ENCODE peak calls at places on chromosomes 4 and X, in eight cellular contexts. D, F, R, J, K, T, U and W are unnamed samples. For H3K27me3, the result is how much of the 10 kb centered on the place peaks cover.

GRCh38 chrX:23228454-23228853 is 106.2 kb upstream of the PTCHD1 start:
- DNase-seq in R (no peak), K (no peak), U (no peak), J (no peak), T (no peak), F (no peak), D (no peak), W (no peak)

GRCh38 chrX:103398321-103398937 is 22.1 kb downstream of the BEX3 start:
- DNase-seq in T (no peak), K (peak), R (no peak), D (no peak), J (peak), F (no peak), U (no peak), W (no peak)

GRCh38 chr4:3436048-3436797 is 5.5 kb upstream of the HGFAC start:
- DNase-seq in F (no peak), U (no peak), J (peak), R (no peak), D (no peak), T (no peak), K (no peak), W (no peak)

GRCh38 chr4:111204807-111205206 is 581.9 kb upstream of the PITX2 start:
- DNase-seq in F (no peak), J (no peak), D (no peak), U (no peak), K (no peak), T (no peak), R (no peak), W (no peak)

GRCh38 chrX:2652106-2652505 is 39.0 kb upstream of the CD99 start:
- DNase-seq in T (no peak), J (no peak), U (no peak), R (no peak), K (no peak), F (peak), D (no peak), W (no peak)

GRCh38 chr4:48212165-48212564 is 57.5 kb downstream of the TEC start:
- DNase-seq in U (no peak), J (no peak), T (peak), R (no peak), D (no peak), K (no peak), F (no peak), W (no peak)

GRCh38 chr4:10504510-10504909 is 47.3 kb upstream of the ZNF518B start:
- DNase-seq in F (no peak), D (no peak), T (no peak), K (no peak), J (no peak), U (no peak), R (no peak), W (no peak)

GRCh38 chr4:88148560-88148959 is 9.9 kb downstream of the ABCG2 start:
- DNase-seq in R (no peak), D (no peak), T (no peak), F (no peak), U (no peak), J (no peak), K (no peak), W (no peak)

GRCh38 chr4:142595222-142595871 is 250.8 kb downstream of the INPP4B start:
- DNase-seq in J (no peak), T (no peak), D (no peak), K (no peak), U (no peak), F (no peak), R (no peak), W (no peak)

GRCh38 chrX:85815203-85815751 is 232.1 kb downstream of the CHM start:
- DNase-seq in U (no peak), K (no peak), D (no peak), R (no peak), J (no peak), F (no peak), T (no peak), W (no peak)

GRCh38 chr4:54230479-54231418 is 1.7 kb downstream of the PDGFRA start:
- DNase-seq in K (peak), F (peak), T (peak), J (no peak), D (peak), U (peak), R (peak), W (peak)

GRCh38 chr4:54228064-54228527 is 997 bp upstream of the PDGFRA start:
- DNase-seq in D (peak), F (peak), J (peak), U (peak), R (peak), K (peak), T (no peak), W (peak)

GRCh38 chr4:54229631-54230478 is 762 bp downstream of the PDGFRA start:
- DNase-seq in K (peak), D (peak), R (no peak), F (peak), T (no peak), U (no peak), J (no peak), W (no peak)

GRCh38 chr4:54227261-54228063 is 1.6 kb upstream of the PDGFRA start:
- DNase-seq in J (peak), U (no peak), R (no peak), K (peak), T (peak), D (peak), F (peak), W (no peak)

GRCh38 chr4:54228563-54229501 is at the start of gene PDGFRA:
- DNase-seq in T (no peak), K (peak), R (peak), D (peak), J (no peak), F (peak), U (peak), W (peak)
- H3K27me3 ChIP-seq in T (under half), K (under half), R (half or more), D (under half), J (under half), F (half or more), U (half or more), W (half or more)

GRCh38 chr4:104907074-104907649 is 239.5 kb upstream of the TET2 start:
- DNase-seq in K (no peak), T (no peak), R (no peak), J (no peak), F (no peak), U (no peak), D (no peak), W (no peak)
- H3K27me3 ChIP-seq in K (under half), T (under half), R (under half), J (under half), F (half or more), U (under half), D (under half), W (under half)

GRCh38 chrX:124475358-124475757 is 129.0 kb downstream of the SH2D1A start:
- DNase-seq in K (no peak), F (no peak), R (no peak), D (no peak), U (no peak), T (no peak), J (no peak), W (no peak)
- H3K27me3 ChIP-seq in K (under half), F (under half), R (under half), D (under half), U (under half), T (under half), J (under half), W (under half)

DNA sequence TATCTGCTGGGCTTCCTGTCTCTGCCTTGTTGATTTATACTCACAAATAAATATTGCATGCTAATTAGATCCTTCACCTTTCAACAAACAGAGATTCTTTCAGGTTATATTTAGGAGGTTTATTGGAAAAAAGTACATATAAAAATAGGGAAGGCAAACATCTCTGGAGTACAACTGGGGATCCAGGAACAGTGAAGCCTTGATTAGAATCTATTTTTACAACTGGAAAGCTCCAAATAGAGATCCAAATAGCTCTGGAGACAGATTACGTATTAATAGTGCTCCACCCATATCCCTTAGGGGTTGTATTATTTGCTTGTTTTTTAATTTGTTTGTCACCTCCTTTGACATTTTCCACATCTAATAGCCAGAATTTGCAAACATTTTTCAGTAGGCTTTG is 46.9 kb upstream of the MAP9 start:
- DNase-seq in J (no peak), T (no peak), U (no peak), R (no peak), K (no peak), F (no peak), D (no peak), W (no peak)
- H3K27me3 ChIP-seq in J (under half), T (under half), U (under half), R (under half), K (under half), F (half or more), D (under half), W (under half)

DNA sequence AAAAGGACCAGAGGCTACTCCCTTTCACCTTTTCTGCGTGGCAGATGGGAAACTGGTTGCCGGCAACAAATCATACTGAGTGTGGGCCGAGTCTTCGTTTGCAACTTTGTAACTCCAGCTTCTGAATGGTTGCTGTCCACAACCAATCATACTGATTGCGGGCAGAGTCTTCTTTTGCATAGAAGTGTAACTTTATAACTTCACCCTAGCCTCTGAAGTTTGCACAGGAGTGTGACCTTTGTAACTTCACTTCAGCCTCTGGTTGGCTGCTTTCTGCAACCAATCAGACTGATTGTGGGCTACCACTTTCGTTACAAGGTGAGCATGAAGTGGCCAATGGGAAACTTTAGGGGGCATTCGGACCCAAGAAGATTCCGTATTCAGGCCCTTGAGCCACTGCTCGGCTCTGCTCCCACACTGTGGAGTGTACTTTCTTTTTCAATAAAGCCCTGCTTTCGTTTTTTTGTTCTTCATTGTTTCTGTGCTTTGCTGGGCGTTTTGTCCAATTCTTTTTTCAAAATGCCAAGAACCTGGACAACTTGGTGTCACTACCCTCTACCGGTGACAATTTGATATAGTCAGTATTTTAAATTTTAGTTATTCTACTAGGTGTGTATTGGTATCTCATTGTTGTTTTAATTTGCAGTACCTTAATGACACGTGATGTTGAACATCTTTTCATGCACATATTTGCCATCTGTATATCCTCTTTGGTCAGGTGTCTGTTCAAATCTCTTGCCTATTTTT is 9.0 kb upstream of the PAGE5 start:
- DNase-seq in R (no peak), F (no peak), J (no peak), D (no peak), U (no peak), T (no peak), K (no peak), W (no peak)
- H3K27me3 ChIP-seq in R (under half), F (under half), J (under half), D (under half), U (under half), T (under half), K (under half), W (under half)

GRCh38 chr4:183111452-183111885 is 12.4 kb downstream of the WWC2 start:
- DNase-seq in K (no peak), U (no peak), F (no peak), D (no peak), T (no peak), J (no peak), R (no peak), W (no peak)
- H3K27me3 ChIP-seq in K (under half), U (under half), F (under half), D (under half), T (under half), J (under half), R (under half), W (under half)

DNA sequence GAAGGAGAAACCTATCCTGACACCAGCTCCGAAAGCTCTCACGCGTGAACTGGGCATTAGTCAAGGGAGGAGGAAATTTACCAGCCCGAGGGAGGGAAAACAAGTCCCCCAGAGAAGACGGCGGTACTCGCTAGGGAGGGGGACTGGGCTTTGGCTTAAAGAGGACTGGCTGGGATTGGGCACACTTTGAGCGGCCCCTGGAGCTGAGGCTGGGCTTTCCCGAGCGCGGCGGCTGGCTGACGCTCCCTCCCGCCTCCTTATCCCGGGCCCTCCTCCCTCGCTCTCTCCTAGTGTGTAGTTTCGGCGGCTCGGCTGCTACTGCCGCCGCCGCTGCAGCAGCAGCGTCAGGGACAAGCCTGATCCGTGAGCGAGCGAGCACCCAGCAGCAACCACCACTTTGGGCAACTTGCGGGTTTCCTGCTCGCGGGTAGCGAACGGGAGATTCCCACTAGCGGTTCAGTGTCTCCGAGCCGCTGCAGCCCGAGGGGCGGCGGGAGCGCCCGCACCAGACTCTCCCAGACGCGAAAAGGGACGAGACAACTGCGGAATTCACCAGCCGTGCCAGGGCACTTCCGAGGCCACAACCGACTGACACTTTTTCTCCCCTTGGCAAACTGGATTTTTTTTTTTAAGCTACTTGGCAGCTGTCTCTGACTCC is 677 bp upstream of the PCDH7 start:
- DNase-seq in D (peak), F (peak), R (peak), J (peak), U (peak), T (peak), K (peak), W (no peak)
- H3K27me3 ChIP-seq in D (under half), F (half or more), R (under half), J (under half), U (half or more), T (under half), K (under half), W (half or more)

DNA sequence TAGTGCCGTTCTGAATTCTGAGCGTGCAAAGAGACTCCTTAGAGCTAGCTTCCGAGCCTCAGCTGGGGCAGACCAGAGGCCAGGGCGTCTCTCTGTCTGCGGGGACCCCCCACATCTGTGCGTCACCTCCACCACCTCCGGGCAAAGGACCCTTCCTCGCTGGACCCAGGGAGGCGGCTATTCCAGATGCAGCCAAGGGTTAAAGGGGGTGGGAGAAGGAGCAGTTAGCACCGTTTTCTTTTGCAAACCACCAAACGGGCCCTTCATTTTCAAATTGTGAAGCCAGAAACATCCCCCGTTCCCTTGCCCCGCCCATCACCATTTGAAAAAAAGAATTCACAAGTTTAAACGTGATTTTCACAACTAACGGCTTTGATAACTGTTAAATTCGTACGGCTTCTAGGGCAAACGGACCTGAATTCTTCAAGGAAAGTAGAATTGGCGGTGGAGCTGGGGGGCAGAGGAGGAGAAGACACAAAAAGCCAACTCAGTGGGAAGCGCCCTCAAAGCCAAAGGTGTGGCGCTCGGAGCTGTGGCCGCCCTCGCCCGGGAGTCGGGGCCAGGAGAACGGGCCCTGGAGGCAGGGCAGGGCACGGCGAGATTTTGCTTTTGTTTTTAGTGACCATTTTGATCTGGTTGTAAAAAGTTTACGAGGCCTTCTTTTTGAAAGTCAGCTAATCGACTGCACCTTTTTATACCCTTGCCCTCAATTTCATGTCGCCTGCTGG is 3.3 kb upstream of the PDGFRA start:
- DNase-seq in K (peak), D (no peak), U (no peak), T (no peak), F (peak), J (no peak), R (no peak), W (no peak)
- H3K27me3 ChIP-seq in K (under half), D (under half), U (half or more), T (under half), F (half or more), J (under half), R (half or more), W (half or more)

GRCh38 chrX:133546441-133546840 is 131.2 kb upstream of the GPC4 start:
- DNase-seq in F (no peak), U (no peak), K (peak), R (no peak), J (no peak), T (no peak), D (no peak), W (no peak)

GRCh38 chrX:133542476-133542875 is 127.2 kb upstream of the GPC4 start:
- DNase-seq in K (peak), T (no peak), U (no peak), R (no peak), J (no peak), D (no peak), F (no peak), W (no peak)

GRCh38 chrX:133544778-133545177 is 129.5 kb upstream of the GPC4 start:
- DNase-seq in K (no peak), F (no peak), U (no peak), J (peak), D (no peak), T (no peak), R (no peak), W (no peak)

GRCh38 chrX:133544105-133544504 is 128.8 kb upstream of the GPC4 start:
- DNase-seq in D (no peak), U (no peak), T (no peak), R (no peak), F (peak), K (peak), J (peak), W (no peak)

DNA sequence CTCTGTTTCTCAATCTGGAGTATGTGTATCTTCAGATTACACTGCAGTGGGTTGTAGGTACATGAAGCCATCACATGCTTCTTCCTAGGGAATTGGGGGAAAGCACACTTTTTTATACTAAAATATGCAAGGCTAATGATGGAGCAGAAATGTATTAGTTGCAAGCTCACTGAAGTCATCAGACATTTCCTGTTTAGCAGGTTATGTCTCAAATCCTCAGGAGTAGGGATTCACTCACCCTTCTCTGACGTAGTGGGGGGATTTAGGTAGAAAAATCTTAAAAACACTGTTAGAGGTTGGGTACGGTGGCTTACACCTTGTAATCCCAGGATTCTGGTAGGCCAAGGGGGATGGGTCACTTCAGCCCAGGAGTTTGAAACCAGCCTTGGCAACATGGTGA is 128.4 kb upstream of the GPC4 start:
- DNase-seq in F (no peak), J (peak), U (no peak), R (no peak), K (no peak), D (no peak), T (no peak), W (no peak)
- H3K27me3 ChIP-seq in F (under half), J (under half), U (under half), R (under half), K (under half), D (under half), T (under half), W (under half)

GRCh38 chrX:50471390-50471789 is 765 bp upstream of the DGKK start:
- DNase-seq in J (no peak), R (no peak), U (no peak), F (peak), K (no peak), D (no peak), T (no peak), W (no peak)
- H3K27me3 ChIP-seq in J (under half), R (half or more), U (under half), F (half or more), K (under half), D (under half), T (under half), W (half or more)